ENCODE peak calls at places on chromosomes 13 and 19, in seven cellular contexts. U is spleen, H is breast epithelium, N is upper lobe of left lung, Y is vagina, V is GM23338, D is transverse colon. R is an unnamed sample.

GRCh38 chr19:1929051-1929742 is 11.8 kb upstream of the CSNK1G2 start:
- DNase-seq in U (peak; percentile 96), H (peak; percentile 73), N (peak; percentile 97), Y (no peak), V (peak; percentile 89), D (peak; percentile 88), R (peak; percentile 96)

GRCh38 chr13:30968734-30969335 is 36.4 kb downstream of the TEX26 start:
- DNase-seq in U (no peak), H (no peak), N (no peak), Y (no peak), V (no peak), D (no peak), R (no peak)

GRCh38 chr13:98171806-98172569 is 5.1 kb downstream of the RNF113B start:
- DNase-seq in U (no peak), H (no peak), N (peak; percentile 57), Y (no peak), V (no peak), D (no peak), R (no peak)

GRCh38 chr19:5947435-5947834 is 30.5 kb downstream of the RANBP3 start:
- DNase-seq in U (no peak), H (no peak), N (peak; percentile 84), Y (no peak), V (no peak), D (peak; percentile 64), R (no peak)

GRCh38 chr19:1912760-1913505 is 7.7 kb downstream of the ADAT3 start:
- DNase-seq in U (no peak), H (no peak), N (peak; percentile 84), Y (peak; percentile 95), V (no peak), D (no peak), R (no peak)

GRCh38 chr19:13118424-13119193 is 545 bp downstream of the NACC1 start:
- DNase-seq in U (peak; percentile 91), H (peak; percentile 70), N (peak; percentile 89), Y (no peak), V (peak; percentile 97), D (no peak), R (peak; percentile 74)

GRCh38 chr19:10122066-10122465 is 2.4 kb upstream of the EIF3G start:
- DNase-seq in U (no peak), H (no peak), N (no peak), Y (no peak), V (no peak), D (no peak), R (no peak)

GRCh38 chr13:113920606-113921306 is 53.1 kb downstream of the C13orf46 start:
- DNase-seq in U (no peak), H (peak; percentile 7), N (no peak), Y (peak; percentile 84), V (no peak), D (no peak), R (no peak)

GRCh38 chr19:1104452-1105216 is 840 bp downstream of the GPX4 start:
- DNase-seq in U (peak; percentile 93), H (peak; percentile 73), N (peak; percentile 96), Y (no peak), V (peak; percentile 87), D (peak; percentile 82), R (peak; percentile 91)

GRCh38 chr13:109220631-109221030 is 565.8 kb downstream of the IRS2 start:
- DNase-seq in U (no peak), H (no peak), N (no peak), Y (no peak), V (no peak), D (no peak), R (no peak)

GRCh38 chr13:41178040-41178439 is 16.3 kb downstream of the KBTBD7 start:
- DNase-seq in U (no peak), H (no peak), N (no peak), Y (no peak), V (peak; percentile 28), D (no peak), R (no peak)

GRCh38 chr13:41177616-41178015 is 16.8 kb downstream of the KBTBD7 start:
- DNase-seq in U (no peak), H (no peak), N (no peak), Y (no peak), V (no peak), D (no peak), R (no peak)

GRCh38 chr13:41179593-41180250 is 14.6 kb downstream of the KBTBD7 start:
- DNase-seq in U (no peak), H (no peak), N (no peak), Y (no peak), V (no peak), D (no peak), R (no peak)

GRCh38 chr13:41186481-41186880 is 7.9 kb downstream of the KBTBD7 start:
- DNase-seq in U (no peak), H (no peak), N (no peak), Y (no peak), V (no peak), D (no peak), R (no peak)

GRCh38 chr13:41182231-41182630 is 12.1 kb downstream of the KBTBD7 start:
- DNase-seq in U (no peak), H (no peak), N (no peak), Y (no peak), V (no peak), D (no peak), R (no peak)
- TF ChIP-seq POLR2AphosphoS5 in U (no peak), H (no peak), N (no peak), Y (no peak), V (no peak), D (no peak), R (no peak)

GRCh38 chr19:3322199-3322978 is 44.0 kb upstream of the NFIC start:
- DNase-seq in U (no peak), H (no peak), N (no peak), Y (no peak), V (no peak), D (no peak), R (no peak)

GRCh38 chr19:3324405-3324856 is 42.0 kb upstream of the NFIC start:
- DNase-seq in U (peak; percentile 91), H (no peak), N (no peak), Y (no peak), V (peak; percentile 62), D (peak; percentile 78), R (no peak)

GRCh38 chr19:3323704-3324103 is 42.7 kb upstream of the NFIC start:
- DNase-seq in U (no peak), H (no peak), N (no peak), Y (no peak), V (no peak), D (no peak), R (no peak)

GRCh38 chr19:3321696-3322095 is 44.7 kb upstream of the NFIC start:
- DNase-seq in U (no peak), H (no peak), N (no peak), Y (no peak), V (no peak), D (no peak), R (no peak)

DNA sequence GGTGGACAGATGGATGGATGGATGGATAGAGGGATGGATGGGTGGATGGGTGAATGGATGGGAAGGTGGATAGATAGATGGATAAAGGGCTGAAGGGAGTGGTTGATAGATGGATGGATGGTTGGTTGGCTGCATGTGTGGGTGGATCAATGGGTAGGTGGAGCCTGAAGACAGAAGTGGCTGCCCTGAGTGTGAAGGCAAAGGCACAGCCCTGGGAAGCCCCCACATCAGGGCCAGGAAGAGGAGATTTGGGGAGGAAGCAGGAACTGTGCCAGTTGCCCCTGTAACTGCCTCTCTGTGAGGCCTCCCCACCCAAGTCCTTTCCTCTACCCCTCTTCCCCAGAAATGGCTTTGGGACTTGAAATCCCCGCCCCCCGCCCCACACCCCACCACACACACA is 43.4 kb upstream of the NFIC start:
- DNase-seq in U (no peak), H (no peak), N (no peak), Y (no peak), V (no peak), D (no peak), R (no peak)
- TF ChIP-seq POLR2AphosphoS5 in U (no peak), H (no peak), N (no peak), Y (no peak), V (no peak), D (no peak), R (no peak)

DNA sequence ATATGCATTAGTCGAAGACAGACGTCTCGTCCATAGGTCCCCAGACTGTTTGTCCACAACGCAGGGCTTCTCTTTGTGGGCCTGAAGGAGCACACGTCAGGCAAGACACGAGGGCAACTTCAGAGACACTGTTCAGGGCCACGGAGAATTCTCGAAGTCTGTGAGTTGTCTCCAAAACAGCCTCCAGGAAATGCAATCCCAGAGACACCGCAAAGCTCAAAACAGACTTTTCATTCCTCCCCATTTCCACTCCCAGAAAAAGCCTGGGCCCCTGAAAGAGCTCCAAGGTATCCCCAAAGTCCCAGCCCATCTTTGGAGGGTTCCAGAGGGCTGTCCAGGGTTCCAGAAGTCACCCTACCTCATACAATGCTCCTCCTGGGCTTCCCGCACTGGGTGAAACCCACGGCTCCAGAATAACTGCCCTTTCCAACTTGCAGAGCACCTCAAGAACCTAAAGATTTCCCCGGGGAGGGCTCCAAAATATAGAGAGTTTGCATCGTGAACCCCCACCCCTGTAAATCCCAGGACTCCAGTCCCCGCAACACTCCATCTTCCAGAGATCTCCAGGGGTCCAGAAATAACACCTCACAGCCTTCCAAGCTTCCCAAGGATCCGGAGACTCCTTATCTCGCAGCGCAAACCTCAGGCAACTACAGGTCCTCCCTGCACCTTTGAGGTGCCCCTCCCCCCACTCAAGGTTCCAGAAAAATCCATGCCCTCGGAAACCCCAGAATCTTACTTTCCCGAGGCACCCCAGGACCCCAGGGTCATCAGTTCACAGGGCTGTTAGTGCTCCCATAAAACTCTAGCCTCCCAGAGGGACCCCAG is 690 bp upstream of the FTL start:
- DNase-seq in U (no peak), H (no peak), N (no peak), Y (no peak), V (peak; percentile 82), D (peak; percentile 47), R (no peak)
- TF ChIP-seq POLR2AphosphoS5 in U (no peak), H (no peak), N (no peak), Y (no peak), V (no peak), D (no peak), R (peak; percentile 0)

GRCh38 chr13:93243375-93244063 is 16.9 kb downstream of the GPC6 start:
- DNase-seq in U (no peak), H (no peak), N (no peak), Y (no peak), V (no peak), D (no peak), R (no peak)
- TF ChIP-seq POLR2AphosphoS5 in U (no peak), H (no peak), N (no peak), Y (no peak), V (no peak), D (no peak), R (no peak)

GRCh38 chr13:33261426-33262068 is 24.0 kb downstream of the STARD13 start:
- DNase-seq in U (no peak), H (no peak), N (no peak), Y (no peak), V (no peak), D (no peak), R (no peak)
- TF ChIP-seq POLR2AphosphoS5 in U (no peak), H (no peak), N (no peak), Y (no peak), V (no peak), D (no peak), R (no peak)